ENCODE peak calls at places on chromosomes 6 and 20, in six cellular contexts. X is testis, W is GM12891, R is esophagus squamous epithelium, T is uterus, C is body of pancreas. E is an unnamed sample.

GRCh38 chr20:57003012-57003411 is 263.4 kb downstream of the BMP7 start:
- DNase-seq in X (no peak), W (no peak), R (no peak), T (no peak), C (no peak), E (no peak)

GRCh38 chr6:126797981-126798380 is 320.5 kb upstream of the RSPO3 start:
- DNase-seq in X (no peak), W (no peak), R (no peak), T (no peak), C (no peak), E (no peak)

GRCh38 chr20:48058611-48059559 is 273.6 kb upstream of the SULF2 start:
- DNase-seq in X (no peak), W (no peak), R (no peak), T (no peak), C (no peak), E (no peak)

GRCh38 chr20:29874476-29875202 is 1382.8 kb upstream of the DEFB115 start:
- DNase-seq in X (no peak), W (no peak), R (no peak), T (no peak), C (no peak), E (peak)

GRCh38 chr20:61579908-61580307 is 327.8 kb downstream of the CDH4 start:
- DNase-seq in X (no peak), W (no peak), R (no peak), T (no peak), C (peak), E (no peak)

GRCh38 chr6:12815089-12815488 is 98.5 kb downstream of the PHACTR1 start:
- DNase-seq in X (no peak), W (no peak), R (no peak), T (no peak), C (no peak), E (no peak)

GRCh38 chr6:129350278-129350677 is 359.7 kb downstream of the ARHGAP18 start:
- DNase-seq in X (no peak), W (no peak), R (no peak), T (no peak), C (no peak), E (no peak)

GRCh38 chr6:44915111-44915510 is 413.0 kb upstream of the RUNX2 start:
- DNase-seq in X (no peak), W (no peak), R (no peak), T (no peak), C (no peak), E (no peak)

GRCh38 chr6:159654483-159655098 is 38.5 kb downstream of the SOD2 start:
- DNase-seq in X (no peak), W (peak), R (no peak), T (no peak), C (no peak), E (no peak)

GRCh38 chr6:147126618-147127022 is 77.6 kb upstream of the STXBP5 start:
- DNase-seq in X (no peak), W (no peak), R (no peak), T (no peak), C (no peak), E (no peak)

GRCh38 chr20:43563429-43563828 is 4.6 kb downstream of the SGK2 start:
- DNase-seq in X (no peak), W (no peak), R (no peak), T (no peak), C (no peak), E (no peak)

GRCh38 chr6:14444296-14444993 is 326.9 kb downstream of the CD83 start:
- DNase-seq in X (no peak), W (no peak), R (no peak), T (no peak), C (no peak), E (no peak)

GRCh38 chr6:7904654-7905319 is 5.8 kb downstream of the TXNDC5 start:
- DNase-seq in X (no peak), W (no peak), R (no peak), T (no peak), C (no peak), E (no peak)

GRCh38 chr20:49608752-49609670 is 41.1 kb upstream of the PTGIS start:
- DNase-seq in X (peak), W (peak), R (no peak), T (peak), C (peak), E (no peak)

GRCh38 chr6:3744211-3744900 is 7.2 kb downstream of the PXDC1 start:
- DNase-seq in X (no peak), W (no peak), R (no peak), T (no peak), C (no peak), E (no peak)

GRCh38 chr6:41694815-41695536 is 40.4 kb downstream of the TFEB start:
- DNase-seq in X (no peak), W (no peak), R (no peak), T (no peak), C (no peak), E (no peak)

GRCh38 chr6:108966855-108967755 is 118.9 kb downstream of the ARMC2 start:
- DNase-seq in X (no peak), W (no peak), R (no peak), T (no peak), C (peak), E (no peak)

GRCh38 chr20:18507218-18508191 is at the start of gene SEC23B:
- DNase-seq in X (peak), W (peak), R (peak), T (peak), C (peak), E (peak)
- TF ChIP-seq POLR2A in X (peak), W (peak), R (no peak), T (peak), C (peak), E (peak)

GRCh38 chr6:136038531-136038930 is 187.0 kb downstream of the PDE7B start:
- DNase-seq in X (no peak), W (no peak), R (no peak), T (no peak), C (no peak), E (no peak)

GRCh38 chr6:136037246-136037884 is 185.9 kb downstream of the PDE7B start:
- DNase-seq in X (no peak), W (no peak), R (no peak), T (no peak), C (no peak), E (no peak)

GRCh38 chr6:136039185-136039584 is 187.7 kb downstream of the PDE7B start:
- DNase-seq in X (no peak), W (no peak), R (no peak), T (no peak), C (no peak), E (no peak)

GRCh38 chr6:136036601-136037000 is 185.1 kb downstream of the PDE7B start:
- DNase-seq in X (no peak), W (no peak), R (no peak), T (no peak), C (no peak), E (no peak)

GRCh38 chr6:136037885-136038460 is 186.5 kb downstream of the PDE7B start:
- DNase-seq in X (peak), W (no peak), R (no peak), T (peak), C (no peak), E (no peak)
- TF ChIP-seq POLR2A in X (no peak), W (no peak), R (no peak), T (no peak), C (no peak), E (no peak)

GRCh38 chr6:56840467-56841371 is 114.2 kb upstream of the BEND6 start:
- DNase-seq in X (no peak), W (no peak), R (no peak), T (no peak), C (no peak), E (no peak)
- TF ChIP-seq POLR2A in X (no peak), W (no peak), R (no peak), T (peak), C (no peak), E (no peak)

DNA sequence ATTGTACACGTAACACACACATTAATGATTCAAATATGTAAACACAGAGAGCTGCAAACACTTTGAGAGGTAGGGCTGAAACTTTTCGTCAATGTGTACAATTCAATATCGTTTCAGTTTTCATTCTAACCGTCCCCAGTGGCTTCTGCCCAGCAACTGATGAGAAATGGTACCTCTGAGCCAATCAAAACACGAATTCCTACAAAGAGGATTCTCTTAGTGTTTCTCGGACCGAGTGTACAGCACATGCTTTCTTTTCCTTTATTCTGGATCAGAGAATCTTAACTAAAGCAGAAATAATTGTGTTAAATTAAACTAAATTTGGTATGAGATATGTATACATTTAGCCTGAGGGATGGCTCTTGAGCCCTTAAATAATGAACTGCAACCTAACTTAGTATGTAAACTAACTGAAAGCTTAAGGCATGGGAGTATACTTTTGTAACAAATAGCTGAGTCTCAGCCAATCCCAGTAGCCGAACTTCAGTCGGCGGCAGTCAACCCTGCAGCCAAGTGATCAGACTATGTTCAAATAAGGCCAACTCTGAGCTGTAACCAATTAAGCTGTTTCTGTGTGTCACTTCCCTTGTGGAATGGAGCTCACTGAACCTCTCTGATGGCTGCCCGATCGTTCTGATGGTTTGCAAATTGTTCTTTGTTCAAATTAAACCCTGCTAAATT is 16.1 kb downstream of the BTN2A1 start:
- DNase-seq in X (peak), W (peak), R (peak), T (peak), C (peak), E (peak)
- TF ChIP-seq POLR2A in X (no peak), W (peak), R (no peak), T (peak), C (no peak), E (peak)

GRCh38 chr20:62754122-62754990 is 41.9 kb upstream of the MRGBP start:
- DNase-seq in X (no peak), W (no peak), R (no peak), T (no peak), C (no peak), E (no peak)
- TF ChIP-seq POLR2A in X (no peak), W (no peak), R (no peak), T (no peak), C (no peak), E (no peak)

GRCh38 chr6:167735498-167736201 is 91.1 kb upstream of the AFDN start:
- DNase-seq in X (no peak), W (no peak), R (no peak), T (no peak), C (no peak), E (no peak)

GRCh38 chr6:167736486-167737204 is 90.1 kb upstream of the AFDN start:
- DNase-seq in X (no peak), W (no peak), R (no peak), T (no peak), C (no peak), E (no peak)

GRCh38 chr6:167734662-167735497 is 91.8 kb upstream of the AFDN start:
- DNase-seq in X (no peak), W (no peak), R (no peak), T (no peak), C (no peak), E (no peak)

GRCh38 chr6:167731731-167732422 is 94.8 kb upstream of the AFDN start:
- DNase-seq in X (no peak), W (no peak), R (no peak), T (no peak), C (no peak), E (no peak)

DNA sequence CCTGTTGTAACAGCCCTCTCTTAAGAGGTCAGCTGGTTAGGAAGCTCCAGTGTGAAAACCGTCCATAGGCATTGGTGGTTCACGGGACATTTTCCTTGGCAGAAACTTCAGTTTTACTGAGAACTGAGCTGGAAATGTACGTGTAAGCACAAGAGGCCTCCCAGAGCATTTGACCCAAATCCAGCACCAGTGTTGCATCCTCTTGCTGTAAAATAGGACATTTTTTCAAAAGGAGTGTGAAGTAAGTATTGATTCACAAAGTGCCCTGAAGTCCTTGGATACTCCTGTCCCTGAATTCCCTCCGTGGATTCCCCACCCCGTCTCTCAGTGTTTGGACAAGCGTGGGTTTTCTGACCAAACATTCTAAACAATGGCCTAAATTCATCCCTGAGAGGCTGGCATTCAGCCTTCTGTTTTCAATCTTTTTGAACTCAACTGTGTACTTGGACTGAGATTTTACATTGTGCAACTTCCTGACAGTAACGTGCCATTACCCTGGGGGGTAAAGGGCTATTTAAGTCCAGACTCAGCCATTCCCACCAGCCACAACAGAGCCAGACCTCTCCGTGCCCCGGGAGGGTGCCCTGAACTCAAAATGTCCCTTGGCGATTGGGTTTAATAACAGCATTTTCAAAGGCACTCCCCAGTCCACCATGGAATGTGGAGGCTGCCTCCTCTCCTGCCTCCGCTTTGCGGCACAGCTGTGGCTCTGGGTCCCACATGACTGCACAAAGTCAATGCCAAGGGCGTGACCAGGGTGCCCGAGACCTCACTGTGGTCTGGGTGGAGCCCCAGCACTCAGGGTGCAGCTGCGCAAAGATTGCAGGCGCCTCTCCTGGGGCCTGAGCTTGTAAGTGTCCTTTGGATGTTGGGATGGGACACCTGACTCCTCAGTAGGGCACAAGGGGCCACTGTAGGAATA is 92.7 kb upstream of the AFDN start:
- DNase-seq in X (peak), W (no peak), R (no peak), T (no peak), C (peak), E (no peak)
- TF ChIP-seq POLR2A in X (no peak), W (no peak), R (no peak), T (no peak), C (no peak), E (no peak)

GRCh38 chr6:30515967-30516753 is 26.9 kb downstream of the HLA-E start:
- DNase-seq in X (peak), W (peak), R (peak), T (peak), C (peak), E (peak)
- TF ChIP-seq POLR2A in X (peak), W (no peak), R (no peak), T (peak), C (peak), E (peak)

GRCh38 chr6:11486959-11487358 is 50.6 kb upstream of the TMEM170B start:
- DNase-seq in X (peak), W (no peak), R (no peak), T (no peak), C (no peak), E (no peak)
- TF ChIP-seq POLR2A in X (no peak), W (no peak), R (no peak), T (no peak), C (no peak), E (no peak)

GRCh38 chr6:83511901-83512681 is at the start of gene PRSS35:
- DNase-seq in X (peak), W (no peak), R (no peak), T (peak), C (peak), E (no peak)
- TF ChIP-seq POLR2A in X (no peak), W (no peak), R (no peak), T (no peak), C (no peak), E (no peak)

DNA sequence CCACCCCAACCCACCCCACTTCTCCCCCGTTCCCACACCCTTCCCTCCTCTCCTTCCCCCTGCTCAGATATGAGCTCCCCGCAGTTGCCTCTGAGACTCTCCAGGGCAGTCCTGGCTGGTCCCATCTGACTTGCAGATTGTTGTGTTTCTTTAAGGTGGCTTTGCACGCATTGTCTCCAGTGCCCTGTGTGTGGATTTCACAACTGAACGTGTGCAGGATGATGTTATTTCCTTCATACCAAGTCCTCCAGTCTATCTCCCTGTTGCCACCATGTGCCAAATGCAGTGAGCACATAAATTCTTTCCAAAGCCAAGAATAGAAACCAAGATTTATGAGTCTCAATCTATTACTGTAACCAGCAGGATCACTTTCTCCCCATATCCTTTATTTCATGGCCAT is 79.1 kb downstream of the TMEM242 start:
- DNase-seq in X (no peak), W (no peak), R (no peak), T (no peak), C (no peak), E (no peak)
- TF ChIP-seq POLR2A in X (no peak), W (no peak), R (no peak), T (no peak), C (no peak), E (no peak)